ENCODE peak calls at places on chromosomes 4 and X, in ten cellular contexts. E is Caki2; T is H54; M is NCI-H1417 treated with DMSO at 0.1 percent for 48 hours; V is psoas muscle; L is stimulated activated CD4-positive, alpha-beta T cell treated with anti-CD3 and anti-CD28 coated beads, Interleukin-4, amount 100 ng/mL, for 48 hours; D is heart right ventricle; F is left ventricle myocardium inferior; Y is GM23338; A is body of pancreas. K is an unnamed sample.

GRCh38 chr4:110636231-110636676 is 13.4 kb upstream of the PITX2 start:
- DNase-seq in T (peak), L (no peak), V (peak), D (no peak), E (no peak), Y (peak), M (no peak), F (no peak), A (no peak), K (peak)

GRCh38 chrX:108139303-108139702 is 47.7 kb downstream of the ATG4A start:
- DNase-seq in L (no peak), F (no peak), V (no peak), E (no peak), A (no peak), T (no peak), M (no peak), D (no peak), Y (peak), K (peak)

GRCh38 chrX:24276011-24276410 is 37.9 kb downstream of the SUPT20HL2 start:
- DNase-seq in V (no peak), E (no peak), M (no peak), T (no peak), A (no peak), Y (no peak), D (no peak), F (no peak), L (no peak), K (peak)

GRCh38 chrX:111168314-111168713 is 72.3 kb downstream of the PAK3 start:
- DNase-seq in Y (peak), A (no peak), V (no peak), E (no peak), L (no peak), D (no peak), M (no peak), T (no peak), F (no peak), K (peak)

GRCh38 chrX:53984895-53985294 is 59.4 kb downstream of the PHF8 start:
- DNase-seq in D (no peak), Y (no peak), L (no peak), M (no peak), T (no peak), A (no peak), F (no peak), E (no peak), V (no peak), K (no peak)

GRCh38 chr4:53015681-53016080 is 153.6 kb downstream of the RASL11B start:
- DNase-seq in Y (peak), A (no peak), T (no peak), V (no peak), D (no peak), M (peak), E (no peak), L (no peak), F (no peak), K (peak)

GRCh38 chrX:3160771-3161170 is 119.5 kb downstream of the ARSF start:
- DNase-seq in Y (peak), T (no peak), E (no peak), M (no peak), A (no peak), V (no peak), D (no peak), L (no peak), F (no peak), K (no peak)

GRCh38 chr4:13920901-13921300 is 293.4 kb upstream of the BOD1L1 start:
- DNase-seq in V (no peak), L (no peak), Y (peak), F (no peak), A (no peak), T (peak), M (no peak), E (peak), D (no peak), K (no peak)

GRCh38 chr4:41260315-41260714 is 3.6 kb downstream of the UCHL1 start:
- DNase-seq in L (no peak), T (no peak), Y (no peak), D (no peak), F (no peak), A (no peak), M (no peak), E (no peak), V (no peak), K (no peak)

GRCh38 chrX:29229802-29230201 is 642.6 kb downstream of the IL1RAPL1 start:
- DNase-seq in F (no peak), A (no peak), D (no peak), M (no peak), E (no peak), Y (no peak), V (no peak), T (no peak), L (no peak), K (no peak)

GRCh38 chr4:121107507-121107906 is 35.2 kb upstream of the NDNF start:
- DNase-seq in F (no peak), M (no peak), D (no peak), T (no peak), A (no peak), E (no peak), L (no peak), V (no peak), Y (no peak), K (peak)

GRCh38 chrX:46961574-46962279 is 49.5 kb downstream of the JADE3 start:
- DNase-seq in M (no peak), A (peak), F (no peak), T (no peak), Y (peak), E (no peak), V (no peak), L (no peak), D (no peak), K (peak)

GRCh38 chr4:90099795-90100194 is 27.4 kb upstream of the CCSER1 start:
- DNase-seq in D (no peak), L (no peak), V (no peak), M (no peak), E (no peak), A (no peak), T (no peak), Y (no peak), F (no peak), K (no peak)

GRCh38 chr4:112167790-112168189 is 22.5 kb downstream of the FAM241A start:
- DNase-seq in M (no peak), E (no peak), D (no peak), V (no peak), T (no peak), Y (no peak), L (no peak), A (no peak), F (no peak), K (no peak)

GRCh38 chrX:68396953-68397352 is 36.3 kb downstream of the OPHN1 start:
- DNase-seq in E (no peak), Y (no peak), T (no peak), V (no peak), A (no peak), M (no peak), D (no peak), F (peak), L (no peak), K (peak)

GRCh38 chr4:93063325-93063724 is 759.6 kb downstream of the GRID2 start:
- DNase-seq in T (no peak), Y (no peak), L (no peak), E (no peak), F (no peak), D (no peak), A (no peak), M (no peak), V (no peak), K (no peak)

GRCh38 chr4:7120341-7120740 is 52.5 kb upstream of the GRPEL1 start:
- DNase-seq in T (peak), A (no peak), M (no peak), Y (peak), F (no peak), L (no peak), E (no peak), D (no peak), V (no peak), K (peak)

GRCh38 chrX:57282568-57282967 is 3.9 kb upstream of the FAAH2 start:
- DNase-seq in L (no peak), V (no peak), Y (peak), F (no peak), A (no peak), E (no peak), D (no peak), M (no peak), T (no peak), K (no peak)

GRCh38 chrX:2693526-2694002 is 2.5 kb downstream of the CD99 start:
- DNase-seq in E (no peak), D (no peak), F (no peak), L (no peak), M (no peak), Y (no peak), A (no peak), V (no peak), T (no peak), K (no peak)

GRCh38 chr4:36046026-36046425 is 198.3 kb downstream of the ARAP2 start:
- DNase-seq in E (peak), D (no peak), L (no peak), T (no peak), F (no peak), Y (no peak), V (no peak), A (no peak), M (no peak), K (no peak)

GRCh38 chr4:40325406-40326019 is 9.6 kb upstream of the CHRNA9 start:
- DNase-seq in V (no peak), Y (peak), L (peak), D (no peak), E (peak), F (no peak), A (peak), M (no peak), T (peak), K (peak)

GRCh38 chr4:8744083-8744805 is 127.4 kb downstream of the HMX1 start:
- DNase-seq in E (no peak), M (no peak), T (no peak), Y (no peak), L (no peak), F (no peak), A (no peak), V (peak), D (no peak), K (no peak)

GRCh38 chr4:47686294-47686872 is 151.5 kb downstream of the CORIN start:
- DNase-seq in V (no peak), T (no peak), A (peak), F (peak), L (peak), D (peak), Y (peak), M (no peak), E (peak), K (peak)

GRCh38 chr4:174855043-174855442 is 26.0 kb upstream of the GLRA3 start:
- DNase-seq in Y (peak), V (no peak), A (no peak), M (no peak), T (no peak), E (no peak), F (no peak), L (no peak), D (no peak), K (no peak)

GRCh38 chr4:38857354-38858096 is 908 bp upstream of the TLR6 start:
- DNase-seq in F (peak), Y (no peak), T (peak), M (no peak), D (no peak), L (no peak), E (peak), A (no peak), V (peak), K (no peak)

GRCh38 chrX:39819921-39820849 is 277.6 kb downstream of the BCOR start:
- DNase-seq in A (no peak), T (no peak), M (no peak), F (no peak), L (no peak), Y (peak), V (peak), E (no peak), D (no peak), K (peak)

GRCh38 chr4:128107766-128108165 is 46.7 kb downstream of the LARP1B start:
- DNase-seq in A (no peak), T (no peak), L (no peak), M (no peak), F (no peak), Y (no peak), D (no peak), E (no peak), V (no peak), K (no peak)

GRCh38 chr4:3813151-3813905 is 47.1 kb downstream of the ADRA2C start:
- DNase-seq in V (no peak), M (no peak), F (no peak), T (no peak), Y (no peak), L (no peak), A (no peak), E (no peak), D (no peak), K (no peak)

GRCh38 chr4:110020139-110020538 is 107.5 kb downstream of the EGF start:
- DNase-seq in E (no peak), M (no peak), V (no peak), D (no peak), F (no peak), L (no peak), A (no peak), T (no peak), Y (peak), K (no peak)

K was measured in NCI-H82.